ENCODE peak calls at places on chromosomes 16 and 17, in four cellular contexts. S, I, U and K are unnamed samples. For H3K4me1, the result is how much of the 10 kb centered on the place peaks cover.

GRCh38 chr16:19979638-19980037 is 94.1 kb downstream of the GPR139 start:
- DNase-seq in S (no peak), I (no peak), U (no peak), K (no peak)

GRCh38 chr17:35865412-35866355 is 3.0 kb downstream of the HEATR9 start:
- DNase-seq in S (no peak), I (peak), U (peak), K (no peak)

GRCh38 chr17:6711681-6712057 is 1.5 kb downstream of the SLC13A5 start:
- DNase-seq in S (no peak), I (no peak), U (no peak), K (no peak)

GRCh38 chr17:38671939-38672720 is 2.6 kb downstream of the EPOP start:
- DNase-seq in S (no peak), I (no peak), U (no peak), K (no peak)

GRCh38 chr17:51630101-51630671 is 369.8 kb downstream of the UTP18 start:
- DNase-seq in S (no peak), I (no peak), U (no peak), K (no peak)

GRCh38 chr16:83187404-83187803 is 560.6 kb downstream of the CDH13 start:
- DNase-seq in S (no peak), I (peak), U (peak), K (no peak)

GRCh38 chr17:9948967-9949366 is 43.9 kb upstream of the RCVRN start:
- DNase-seq in S (no peak), I (no peak), U (no peak), K (no peak)

GRCh38 chr16:2838928-2839327 is 8.8 kb downstream of the ZG16B start:
- DNase-seq in S (no peak), I (peak), U (peak), K (no peak)

GRCh38 chr16:87795336-87795735 is 29.6 kb upstream of the KLHDC4 start:
- DNase-seq in S (no peak), I (no peak), U (no peak), K (no peak)

GRCh38 chr17:48328457-48328856 is 101.6 kb downstream of the SKAP1 start:
- DNase-seq in S (no peak), I (peak), U (no peak), K (no peak)

GRCh38 chr17:3879181-3879580 is 13.7 kb downstream of the CAMKK1 start:
- DNase-seq in S (no peak), I (no peak), U (no peak), K (no peak)

GRCh38 chr17:13365331-13365730 is 236.4 kb downstream of the HS3ST3A1 start:
- DNase-seq in S (no peak), I (no peak), U (no peak), K (no peak)

GRCh38 chr16:28589930-28590329 is 6.9 kb downstream of the SULT1A2 start:
- DNase-seq in S (no peak), I (no peak), U (no peak), K (no peak)

GRCh38 chr17:65225061-65225460 is 87.9 kb downstream of the RGS9 start:
- DNase-seq in S (no peak), I (no peak), U (no peak), K (no peak)

GRCh38 chr17:21174719-21175118 is 39.2 kb downstream of the TMEM11 start:
- DNase-seq in S (no peak), I (no peak), U (peak), K (no peak)

GRCh38 chr17:31571124-31571892 is 179.8 kb downstream of the RAB11FIP4 start:
- DNase-seq in S (no peak), I (peak), U (no peak), K (peak)

GRCh38 chr16:3738128-3738527 is 20.8 kb upstream of the TRAP1 start:
- DNase-seq in S (no peak), I (no peak), U (no peak), K (no peak)

GRCh38 chr16:30413116-30413806 is 5.9 kb downstream of the ZNF771 start:
- DNase-seq in S (no peak), I (no peak), U (no peak), K (no peak)

GRCh38 chr17:36534881-36535668 is at the start of gene PIGW:
- DNase-seq in S (peak), I (peak), U (peak), K (peak)

GRCh38 chr17:28511858-28512461 is 5.8 kb downstream of the FOXN1 start:
- DNase-seq in S (no peak), I (no peak), U (no peak), K (no peak)

GRCh38 chr16:51184702-51185433 is 33.8 kb upstream of the SALL1 start:
- DNase-seq in S (no peak), I (no peak), U (no peak), K (no peak)

GRCh38 chr17:43443381-43443780 is 40.4 kb upstream of the DHX8 start:
- DNase-seq in S (no peak), I (no peak), U (no peak), K (no peak)

GRCh38 chr17:48031966-48032365 is 5.6 kb downstream of the COPZ2 start:
- DNase-seq in S (no peak), I (no peak), U (no peak), K (no peak)

GRCh38 chr17:29279397-29280070 is 14.4 kb downstream of the NUFIP2 start:
- DNase-seq in S (no peak), I (no peak), U (no peak), K (no peak)

GRCh38 chr16:13478991-13479390 is 441.0 kb upstream of the ERCC4 start:
- DNase-seq in S (no peak), I (no peak), U (no peak), K (no peak)

DNA sequence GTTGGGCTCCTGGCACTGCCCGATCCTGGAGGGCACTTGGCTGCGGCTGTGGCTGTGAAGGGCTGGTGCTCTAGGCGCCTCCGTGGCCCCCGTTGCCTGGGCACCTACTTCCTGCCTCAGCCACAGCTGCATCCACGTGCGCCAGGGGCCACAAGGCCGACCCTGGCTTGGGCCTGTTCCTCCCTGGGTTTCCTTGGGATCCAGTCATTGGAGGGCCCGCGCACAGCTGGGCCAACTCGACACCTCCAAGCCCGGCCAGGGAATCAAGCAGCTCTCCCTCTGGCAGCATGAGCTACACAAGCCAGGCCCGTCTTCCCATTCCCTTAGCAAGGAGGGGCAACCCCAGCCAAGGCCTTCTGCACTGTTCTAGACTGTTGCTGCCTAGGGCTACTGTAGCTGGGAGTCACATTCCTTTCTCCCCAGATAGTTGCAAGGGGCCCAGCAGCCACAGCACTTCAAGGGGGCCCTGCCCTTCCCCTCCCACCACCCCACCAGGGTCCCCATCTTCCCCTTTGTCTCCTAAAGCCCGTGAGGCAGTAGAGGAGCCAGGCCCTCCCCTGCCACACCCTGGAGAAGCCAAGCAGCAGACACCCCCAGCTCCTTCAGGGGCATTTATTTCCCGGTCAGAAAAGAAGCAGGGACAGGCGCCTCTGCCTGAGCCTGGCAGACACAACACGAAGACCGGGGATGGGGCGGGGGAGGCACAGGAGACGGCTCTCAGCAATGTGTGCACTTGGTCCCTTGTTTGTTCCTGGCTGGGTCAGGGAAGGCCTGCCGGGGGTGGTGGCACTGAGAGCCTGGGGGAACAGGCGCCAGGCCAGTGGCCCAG is 3.8 kb downstream of the ARHGDIA start:
- DNase-seq in S (no peak), I (peak), U (no peak), K (no peak)
- H3K27ac ChIP-seq in S (peak), I (peak), U (no peak), K (no peak)

DNA sequence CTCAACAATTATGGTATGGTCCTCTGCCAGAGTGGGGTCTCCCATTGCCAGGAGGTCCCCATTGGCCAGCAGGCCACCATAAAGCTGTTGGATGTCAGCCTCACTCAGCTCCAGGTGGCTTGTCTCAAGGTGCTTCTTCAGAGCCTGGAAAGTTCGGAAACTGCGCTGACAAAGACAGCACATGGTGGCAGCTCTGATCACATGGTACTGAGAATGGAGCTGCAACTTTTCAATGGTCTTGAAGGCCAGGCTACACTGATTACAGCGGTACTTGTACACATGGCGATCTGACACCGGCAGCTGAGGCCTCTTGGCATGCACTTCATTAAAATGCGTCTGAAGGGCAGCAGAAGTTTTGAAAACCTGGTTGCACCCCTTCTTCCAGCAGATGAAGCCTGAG is 249.7 kb downstream of the ZFHX3 start:
- DNase-seq in S (no peak), I (no peak), U (no peak), K (no peak)
- H3K4me1 ChIP-seq in S (under half), I (under half), U (under half), K (under half)

GRCh38 chr16:49835116-49835880 is 20.6 kb downstream of the ZNF423 start:
- DNase-seq in S (no peak), I (no peak), U (no peak), K (no peak)

GRCh38 chr16:49837673-49838360 is 18.1 kb downstream of the ZNF423 start:
- DNase-seq in S (no peak), I (no peak), U (no peak), K (no peak)

GRCh38 chr16:49836218-49836617 is 19.7 kb downstream of the ZNF423 start:
- DNase-seq in S (no peak), I (no peak), U (no peak), K (no peak)

GRCh38 chr16:49838361-49838638 is 17.6 kb downstream of the ZNF423 start:
- DNase-seq in S (no peak), I (no peak), U (no peak), K (no peak)

GRCh38 chr16:49836668-49837067 is 19.2 kb downstream of the ZNF423 start:
- DNase-seq in S (no peak), I (no peak), U (no peak), K (no peak)
- H2AFZ ChIP-seq in S (no peak), I (no peak), U (no peak), K (no peak)

GRCh38 chr17:395974-396373 is 43.4 kb upstream of the RPH3AL start:
- DNase-seq in S (no peak), I (no peak), U (no peak), K (no peak)
- H3K27ac ChIP-seq in S (no peak), I (no peak), U (no peak), K (no peak)

DNA sequence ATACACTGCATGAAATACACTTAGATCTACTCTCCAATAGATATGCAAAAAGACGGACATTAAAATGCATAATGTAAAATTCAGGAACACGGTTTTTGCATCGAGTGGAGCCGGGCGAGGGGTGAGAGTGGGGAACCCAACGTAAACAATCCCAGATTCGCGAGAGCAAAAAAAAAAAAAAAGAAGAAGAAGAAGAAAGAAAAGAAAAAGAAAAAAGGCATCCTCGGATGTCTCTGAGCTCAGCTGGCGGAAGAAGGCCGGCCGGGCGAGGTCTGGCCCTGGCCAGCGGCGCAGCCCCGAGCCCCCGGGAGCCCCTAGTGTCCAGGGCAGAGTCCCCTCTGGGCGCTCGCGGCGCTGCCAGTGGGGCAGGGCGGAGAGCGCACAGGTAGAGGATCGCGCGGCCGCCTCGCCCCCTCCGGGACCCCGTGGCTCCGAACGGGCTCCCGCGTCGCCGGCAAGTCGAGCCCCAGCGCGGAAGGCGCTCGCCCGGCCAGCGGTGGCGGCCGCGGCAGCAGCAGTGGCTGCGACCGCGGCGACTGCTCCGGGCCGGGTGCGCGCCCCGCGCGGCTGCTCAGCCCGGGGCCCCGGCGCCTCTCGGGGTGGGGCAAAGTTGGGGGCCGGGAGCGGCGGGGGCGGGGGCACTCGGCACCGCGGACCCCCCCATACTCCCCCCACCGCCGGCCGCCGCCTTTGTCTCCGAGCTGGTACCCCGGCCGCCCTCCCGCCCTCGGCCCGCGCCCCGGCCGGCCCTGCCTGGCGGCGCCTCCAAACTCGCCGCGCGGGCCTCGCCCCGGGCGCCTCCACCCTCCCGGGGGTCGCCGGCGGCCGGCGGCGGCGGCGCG is 9.7 kb upstream of the ZFHX3 start:
- DNase-seq in S (no peak), I (no peak), U (peak), K (peak)
- H3K4me1 ChIP-seq in S (under half), I (half or more), U (half or more), K (half or more)

GRCh38 chr17:50263293-50264262 is 10.7 kb upstream of the TMEM92 start:
- DNase-seq in S (no peak), I (no peak), U (no peak), K (no peak)
- H2AFZ ChIP-seq in S (no peak), I (no peak), U (no peak), K (no peak)

GRCh38 chr17:58001461-58002124 is 5.5 kb downstream of the SRSF1 start:
- DNase-seq in S (no peak), I (no peak), U (no peak), K (no peak)

GRCh38 chr17:58004060-58004459 is 3.0 kb downstream of the SRSF1 start:
- DNase-seq in S (no peak), I (no peak), U (no peak), K (no peak)

GRCh38 chr17:58002558-58002957 is 4.5 kb downstream of the SRSF1 start:
- DNase-seq in S (no peak), I (no peak), U (no peak), K (no peak)

GRCh38 chr17:58002973-58003372 is 4.1 kb downstream of the SRSF1 start:
- DNase-seq in S (no peak), I (no peak), U (no peak), K (no peak)

DNA sequence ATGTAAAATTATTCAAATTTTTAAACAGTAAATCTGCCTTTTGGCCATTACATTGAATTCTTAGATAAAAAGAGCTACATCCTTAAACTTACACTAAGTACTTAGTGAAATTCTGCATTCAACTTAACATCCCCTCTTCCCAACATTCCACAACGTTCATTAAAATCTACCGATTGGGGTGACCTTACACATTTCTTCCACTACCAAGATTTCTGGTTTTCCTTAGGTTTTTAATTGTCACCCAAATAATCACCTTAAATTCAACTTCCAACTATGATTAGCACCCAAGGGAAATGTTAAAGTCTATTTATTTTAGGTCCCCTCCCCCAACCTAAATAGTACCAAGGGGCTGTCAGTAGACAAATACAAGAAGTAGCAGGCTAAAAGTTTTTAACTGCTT is 4.9 kb downstream of the SRSF1 start:
- DNase-seq in S (no peak), I (no peak), U (no peak), K (no peak)
- H3K27ac ChIP-seq in S (peak), I (no peak), U (no peak), K (peak)

GRCh38 chr16:71185366-71185765 is 45.2 kb downstream of the HYDIN start:
- DNase-seq in S (no peak), I (peak), U (no peak), K (no peak)

GRCh38 chr16:71179569-71179968 is 51.0 kb downstream of the HYDIN start:
- DNase-seq in S (no peak), I (no peak), U (no peak), K (no peak)
- H3K4me1 ChIP-seq in S (under half), I (under half), U (under half), K (under half)

DNA sequence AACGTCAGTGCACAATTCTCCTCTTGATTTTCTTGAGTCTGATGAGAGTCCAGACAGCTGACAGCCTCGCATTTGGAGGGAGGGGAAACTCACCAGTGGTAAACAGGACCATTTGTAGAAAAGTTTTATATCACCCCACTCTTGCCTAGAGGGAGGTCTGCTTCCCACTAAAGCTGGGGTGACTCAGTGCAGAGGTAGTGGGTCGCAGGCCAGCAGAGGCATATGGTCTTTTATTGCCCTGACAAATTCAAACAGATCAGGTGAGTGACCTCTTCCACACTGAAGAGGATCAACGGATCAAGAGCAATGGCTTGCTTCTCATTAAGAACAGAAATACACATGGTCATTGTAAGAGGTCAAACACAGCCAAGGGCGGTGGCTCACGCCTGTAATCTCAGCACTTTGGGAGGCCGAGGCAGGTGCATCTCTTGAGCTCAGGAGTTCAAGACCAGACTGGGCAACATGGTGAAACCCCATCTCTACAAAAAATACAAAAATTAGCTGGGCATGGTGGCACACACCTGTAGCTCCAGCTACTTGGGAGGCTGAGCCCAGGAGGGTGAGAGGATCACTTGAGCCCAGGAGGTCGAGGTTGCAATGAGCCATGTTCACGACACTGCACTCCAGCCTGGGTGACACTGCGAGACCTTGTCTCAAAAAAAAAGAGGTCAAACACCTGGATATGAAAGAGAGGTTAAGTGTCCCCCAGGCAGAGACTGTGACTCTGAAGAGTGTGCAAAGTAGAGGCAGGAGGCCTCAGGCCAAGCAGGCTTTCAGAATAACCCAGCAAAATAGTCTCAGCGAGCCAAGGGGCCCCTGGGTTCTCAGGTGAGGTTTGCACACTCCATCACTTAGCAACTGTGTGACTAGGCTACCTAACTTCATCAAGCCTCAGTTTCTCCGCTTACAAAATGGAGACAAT is 56.5 kb upstream of the ERN1 start:
- DNase-seq in S (no peak), I (no peak), U (no peak), K (no peak)
- H2AFZ ChIP-seq in S (no peak), I (no peak), U (no peak), K (no peak)